ENCODE peak calls at places on chromosomes 12 and 14, in seven cellular contexts. One of them, this sample, is unnamed.

GRCh38 chr14:61406670-61407069 is 85.3 kb downstream of the PRKCH start:
- DNase-seq in astrocyte of the spinal cord: no peak
- DNase-seq in activated CD4-positive, alpha-beta T cell treated with anti-CD3 and anti-CD28 coated beads, Interleukin-2, amount 50 U/mL, for 1 hour: no peak
- DNase-seq in cardiac fibroblast: no peak
- DNase-seq in mammary epithelial cell: no peak
- DNase-seq in T-helper 22 cell: no peak
- DNase-seq in renal cortical epithelial cell: no peak
- DNase-seq in this sample: no peak

GRCh38 chr12:79932393-79932792 is 2.5 kb downstream of the PPP1R12A start:
- DNase-seq in astrocyte of the spinal cord: no peak
- DNase-seq in activated CD4-positive, alpha-beta T cell treated with anti-CD3 and anti-CD28 coated beads, Interleukin-2, amount 50 U/mL, for 1 hour: no peak
- DNase-seq in cardiac fibroblast: no peak
- DNase-seq in mammary epithelial cell: peak; percentile 20
- DNase-seq in T-helper 22 cell: no peak
- DNase-seq in renal cortical epithelial cell: no peak
- DNase-seq in this sample: no peak

GRCh38 chr12:124321040-124321481 is 26.2 kb downstream of the RFLNA start:
- DNase-seq in astrocyte of the spinal cord: peak; percentile 45
- DNase-seq in activated CD4-positive, alpha-beta T cell treated with anti-CD3 and anti-CD28 coated beads, Interleukin-2, amount 50 U/mL, for 1 hour: peak; percentile 55
- DNase-seq in cardiac fibroblast: peak; percentile 59
- DNase-seq in mammary epithelial cell: peak; percentile 48
- DNase-seq in T-helper 22 cell: no peak
- DNase-seq in renal cortical epithelial cell: peak; percentile 16
- DNase-seq in this sample: peak; percentile 24

GRCh38 chr12:1660304-1661187 is 30.3 kb upstream of the ADIPOR2 start:
- DNase-seq in astrocyte of the spinal cord: no peak
- DNase-seq in activated CD4-positive, alpha-beta T cell treated with anti-CD3 and anti-CD28 coated beads, Interleukin-2, amount 50 U/mL, for 1 hour: peak; percentile 52
- DNase-seq in cardiac fibroblast: peak; percentile 48
- DNase-seq in mammary epithelial cell: peak; percentile 90
- DNase-seq in T-helper 22 cell: peak; percentile 56
- DNase-seq in renal cortical epithelial cell: peak; percentile 71
- DNase-seq in this sample: no peak

GRCh38 chr14:61103541-61104339 is 122.7 kb downstream of the SLC38A6 start:
- DNase-seq in astrocyte of the spinal cord: peak; percentile 99
- DNase-seq in activated CD4-positive, alpha-beta T cell treated with anti-CD3 and anti-CD28 coated beads, Interleukin-2, amount 50 U/mL, for 1 hour: no peak
- DNase-seq in cardiac fibroblast: peak; percentile 95
- DNase-seq in mammary epithelial cell: peak; percentile 92
- DNase-seq in T-helper 22 cell: no peak
- DNase-seq in renal cortical epithelial cell: peak; percentile 97
- DNase-seq in this sample: no peak

GRCh38 chr12:19988457-19988856 is 379.9 kb upstream of the PDE3A start:
- DNase-seq in astrocyte of the spinal cord: peak; percentile 54
- DNase-seq in activated CD4-positive, alpha-beta T cell treated with anti-CD3 and anti-CD28 coated beads, Interleukin-2, amount 50 U/mL, for 1 hour: no peak
- DNase-seq in cardiac fibroblast: peak; percentile 58
- DNase-seq in mammary epithelial cell: no peak
- DNase-seq in T-helper 22 cell: no peak
- DNase-seq in renal cortical epithelial cell: peak; percentile 13
- DNase-seq in this sample: no peak

GRCh38 chr12:114286145-114286544 is 119.8 kb downstream of the TBX5 start:
- DNase-seq in astrocyte of the spinal cord: no peak
- DNase-seq in activated CD4-positive, alpha-beta T cell treated with anti-CD3 and anti-CD28 coated beads, Interleukin-2, amount 50 U/mL, for 1 hour: no peak
- DNase-seq in cardiac fibroblast: no peak
- DNase-seq in mammary epithelial cell: no peak
- DNase-seq in T-helper 22 cell: no peak
- DNase-seq in renal cortical epithelial cell: no peak
- DNase-seq in this sample: no peak

GRCh38 chr12:116276433-116277216 is 868 bp downstream of the MED13L start:
- DNase-seq in astrocyte of the spinal cord: peak; percentile 65
- DNase-seq in activated CD4-positive, alpha-beta T cell treated with anti-CD3 and anti-CD28 coated beads, Interleukin-2, amount 50 U/mL, for 1 hour: peak; percentile 64
- DNase-seq in cardiac fibroblast: peak; percentile 75
- DNase-seq in mammary epithelial cell: peak; percentile 69
- DNase-seq in T-helper 22 cell: peak; percentile 48
- DNase-seq in renal cortical epithelial cell: no peak
- DNase-seq in this sample: no peak

GRCh38 chr12:64110864-64111263 is 111.2 kb downstream of the KICS2 start:
- DNase-seq in astrocyte of the spinal cord: no peak
- DNase-seq in activated CD4-positive, alpha-beta T cell treated with anti-CD3 and anti-CD28 coated beads, Interleukin-2, amount 50 U/mL, for 1 hour: no peak
- DNase-seq in cardiac fibroblast: no peak
- DNase-seq in mammary epithelial cell: no peak
- DNase-seq in T-helper 22 cell: no peak
- DNase-seq in renal cortical epithelial cell: no peak
- DNase-seq in this sample: no peak

GRCh38 chr12:80422549-80422948 is 21.5 kb upstream of the PTPRQ start:
- DNase-seq in astrocyte of the spinal cord: no peak
- DNase-seq in activated CD4-positive, alpha-beta T cell treated with anti-CD3 and anti-CD28 coated beads, Interleukin-2, amount 50 U/mL, for 1 hour: no peak
- DNase-seq in cardiac fibroblast: no peak
- DNase-seq in mammary epithelial cell: peak; percentile 20
- DNase-seq in T-helper 22 cell: no peak
- DNase-seq in renal cortical epithelial cell: peak; percentile 40
- DNase-seq in this sample: no peak

GRCh38 chr14:26328766-26329165 is 269.1 kb downstream of the NOVA1 start:
- DNase-seq in astrocyte of the spinal cord: no peak
- DNase-seq in activated CD4-positive, alpha-beta T cell treated with anti-CD3 and anti-CD28 coated beads, Interleukin-2, amount 50 U/mL, for 1 hour: no peak
- DNase-seq in cardiac fibroblast: no peak
- DNase-seq in mammary epithelial cell: no peak
- DNase-seq in T-helper 22 cell: no peak
- DNase-seq in renal cortical epithelial cell: peak; percentile 94
- DNase-seq in this sample: no peak

GRCh38 chr12:113142173-113142885 is 6.8 kb upstream of the RASAL1 start:
- DNase-seq in astrocyte of the spinal cord: no peak
- DNase-seq in activated CD4-positive, alpha-beta T cell treated with anti-CD3 and anti-CD28 coated beads, Interleukin-2, amount 50 U/mL, for 1 hour: no peak
- DNase-seq in cardiac fibroblast: no peak
- DNase-seq in mammary epithelial cell: no peak
- DNase-seq in T-helper 22 cell: no peak
- DNase-seq in renal cortical epithelial cell: peak; percentile 41
- DNase-seq in this sample: no peak

GRCh38 chr12:55074771-55075170 is 51.4 kb upstream of the OR9K2 start:
- DNase-seq in astrocyte of the spinal cord: no peak
- DNase-seq in activated CD4-positive, alpha-beta T cell treated with anti-CD3 and anti-CD28 coated beads, Interleukin-2, amount 50 U/mL, for 1 hour: no peak
- DNase-seq in cardiac fibroblast: no peak
- DNase-seq in mammary epithelial cell: no peak
- DNase-seq in T-helper 22 cell: no peak
- DNase-seq in renal cortical epithelial cell: no peak
- DNase-seq in this sample: no peak

GRCh38 chr12:27539191-27539631 is 15.2 kb downstream of the PPFIBP1 start:
- DNase-seq in astrocyte of the spinal cord: no peak
- DNase-seq in activated CD4-positive, alpha-beta T cell treated with anti-CD3 and anti-CD28 coated beads, Interleukin-2, amount 50 U/mL, for 1 hour: no peak
- DNase-seq in cardiac fibroblast: peak; percentile 65
- DNase-seq in mammary epithelial cell: no peak
- DNase-seq in T-helper 22 cell: no peak
- DNase-seq in renal cortical epithelial cell: no peak
- DNase-seq in this sample: no peak

GRCh38 chr14:58942516-58942915 is 246.0 kb upstream of the DAAM1 start:
- DNase-seq in astrocyte of the spinal cord: peak; percentile 19
- DNase-seq in activated CD4-positive, alpha-beta T cell treated with anti-CD3 and anti-CD28 coated beads, Interleukin-2, amount 50 U/mL, for 1 hour: no peak
- DNase-seq in cardiac fibroblast: peak; percentile 8
- DNase-seq in mammary epithelial cell: peak; percentile 53
- DNase-seq in T-helper 22 cell: no peak
- DNase-seq in renal cortical epithelial cell: peak; percentile 29
- DNase-seq in this sample: no peak

GRCh38 chr14:105092124-105092911 is 27.1 kb upstream of the GPR132 start:
- DNase-seq in astrocyte of the spinal cord: no peak
- DNase-seq in activated CD4-positive, alpha-beta T cell treated with anti-CD3 and anti-CD28 coated beads, Interleukin-2, amount 50 U/mL, for 1 hour: no peak
- DNase-seq in cardiac fibroblast: peak; percentile 44
- DNase-seq in mammary epithelial cell: no peak
- DNase-seq in T-helper 22 cell: no peak
- DNase-seq in renal cortical epithelial cell: peak; percentile 49
- DNase-seq in this sample: no peak

GRCh38 chr14:22472935-22473854 is 115.8 kb downstream of the DAD1 start:
- DNase-seq in astrocyte of the spinal cord: peak; percentile 69
- DNase-seq in activated CD4-positive, alpha-beta T cell treated with anti-CD3 and anti-CD28 coated beads, Interleukin-2, amount 50 U/mL, for 1 hour: no peak
- DNase-seq in cardiac fibroblast: peak; percentile 71
- DNase-seq in mammary epithelial cell: peak; percentile 39
- DNase-seq in T-helper 22 cell: no peak
- DNase-seq in renal cortical epithelial cell: peak; percentile 55
- DNase-seq in this sample: no peak

GRCh38 chr12:97283297-97283696 is 179.3 kb upstream of the RMST start:
- DNase-seq in astrocyte of the spinal cord: no peak
- DNase-seq in activated CD4-positive, alpha-beta T cell treated with anti-CD3 and anti-CD28 coated beads, Interleukin-2, amount 50 U/mL, for 1 hour: no peak
- DNase-seq in cardiac fibroblast: no peak
- DNase-seq in mammary epithelial cell: no peak
- DNase-seq in T-helper 22 cell: no peak
- DNase-seq in renal cortical epithelial cell: no peak
- DNase-seq in this sample: no peak

GRCh38 chr14:94536836-94537235 is 24.4 kb upstream of the SERPINA4 start:
- DNase-seq in astrocyte of the spinal cord: peak; percentile 11
- DNase-seq in activated CD4-positive, alpha-beta T cell treated with anti-CD3 and anti-CD28 coated beads, Interleukin-2, amount 50 U/mL, for 1 hour: no peak
- DNase-seq in cardiac fibroblast: peak; percentile 12
- DNase-seq in mammary epithelial cell: peak; percentile 40
- DNase-seq in T-helper 22 cell: no peak
- DNase-seq in renal cortical epithelial cell: peak; percentile 7
- DNase-seq in this sample: no peak

GRCh38 chr12:132146098-132146497 is 1.8 kb downstream of the NOC4L start:
- DNase-seq in astrocyte of the spinal cord: no peak
- DNase-seq in activated CD4-positive, alpha-beta T cell treated with anti-CD3 and anti-CD28 coated beads, Interleukin-2, amount 50 U/mL, for 1 hour: no peak
- DNase-seq in cardiac fibroblast: no peak
- DNase-seq in mammary epithelial cell: no peak
- DNase-seq in T-helper 22 cell: no peak
- DNase-seq in renal cortical epithelial cell: no peak
- DNase-seq in this sample: no peak

GRCh38 chr14:24665440-24665991 is 31.5 kb upstream of the GZMB start:
- DNase-seq in astrocyte of the spinal cord: no peak
- DNase-seq in activated CD4-positive, alpha-beta T cell treated with anti-CD3 and anti-CD28 coated beads, Interleukin-2, amount 50 U/mL, for 1 hour: no peak
- DNase-seq in cardiac fibroblast: no peak
- DNase-seq in mammary epithelial cell: peak; percentile 70
- DNase-seq in T-helper 22 cell: no peak
- DNase-seq in renal cortical epithelial cell: no peak
- DNase-seq in this sample: peak; percentile 77

GRCh38 chr12:91211869-91212268 is 29.3 kb upstream of the DCN start:
- DNase-seq in astrocyte of the spinal cord: no peak
- DNase-seq in activated CD4-positive, alpha-beta T cell treated with anti-CD3 and anti-CD28 coated beads, Interleukin-2, amount 50 U/mL, for 1 hour: no peak
- DNase-seq in cardiac fibroblast: no peak
- DNase-seq in mammary epithelial cell: no peak
- DNase-seq in T-helper 22 cell: no peak
- DNase-seq in renal cortical epithelial cell: no peak
- DNase-seq in this sample: no peak

GRCh38 chr12:117047810-117048584 is 51.2 kb downstream of the TESC start:
- DNase-seq in astrocyte of the spinal cord: peak; percentile 10
- DNase-seq in activated CD4-positive, alpha-beta T cell treated with anti-CD3 and anti-CD28 coated beads, Interleukin-2, amount 50 U/mL, for 1 hour: no peak
- DNase-seq in cardiac fibroblast: peak; percentile 49
- DNase-seq in mammary epithelial cell: no peak
- DNase-seq in T-helper 22 cell: no peak
- DNase-seq in renal cortical epithelial cell: no peak
- DNase-seq in this sample: no peak

This sample was measured in GM12878.